ENCODE peak calls at places on chromosomes 16 and 17, in five cellular contexts. H, B, J, G and I are unnamed samples.

GRCh38 chr17:39674702-39675389 is 6.6 kb downstream of the PNMT start:
- DNase-seq in H (no peak), B (no peak), J (no peak), G (no peak), I (no peak)

GRCh38 chr17:75472119-75472518 is 15.7 kb downstream of the TMEM94 start:
- DNase-seq in H (no peak), B (no peak), J (no peak), G (no peak), I (no peak)

GRCh38 chr16:7938175-7938574 is 605.5 kb downstream of the RBFOX1 start:
- DNase-seq in H (no peak), B (no peak), J (no peak), G (no peak), I (no peak)

GRCh38 chr16:47492428-47493357 is 31.6 kb downstream of the PHKB start:
- DNase-seq in H (peak), B (no peak), J (no peak), G (no peak), I (peak)

GRCh38 chr16:85386467-85387170 is 226.5 kb upstream of the GSE1 start:
- DNase-seq in H (no peak), B (peak), J (no peak), G (no peak), I (no peak)

GRCh38 chr17:71111945-71112344 is 942.6 kb downstream of the KCNJ2 start:
- DNase-seq in H (peak), B (no peak), J (no peak), G (no peak), I (no peak)

GRCh38 chr16:68074850-68075249 is 10.3 kb upstream of the NFATC3 start:
- DNase-seq in H (no peak), B (no peak), J (no peak), G (no peak), I (no peak)

GRCh38 chr17:81871387-81872120 is 417 bp upstream of the ARHGDIA start:
- DNase-seq in H (peak), B (peak), J (peak), G (peak), I (peak)

GRCh38 chr16:559411-560207 is 585 bp upstream of the PRR35 start:
- DNase-seq in H (no peak), B (no peak), J (no peak), G (no peak), I (no peak)

GRCh38 chr16:2487517-2487842 is 12.6 kb downstream of the TBC1D24 start:
- DNase-seq in H (no peak), B (no peak), J (no peak), G (no peak), I (no peak)

GRCh38 chr17:73552300-73553088 is 91.8 kb downstream of the SDK2 start:
- DNase-seq in H (no peak), B (no peak), J (no peak), G (no peak), I (no peak)

GRCh38 chr17:33602981-33603380 is 309.9 kb upstream of the ASIC2 start:
- DNase-seq in H (no peak), B (no peak), J (no peak), G (no peak), I (no peak)

GRCh38 chr16:77336637-77337036 is 98.2 kb downstream of the ADAMTS18 start:
- DNase-seq in H (no peak), B (no peak), J (no peak), G (no peak), I (peak)